ENCODE peak calls at places on chromosomes 1 and 21, in four cellular contexts. One of them, this sample, is unnamed.

GRCh38 chr1:116958110-116958509 is 43.5 kb upstream of the CD101 start:
- DNase-seq in RWPE1: no peak
- DNase-seq in B cell: no peak
- DNase-seq in HCT116: no peak
- DNase-seq in this sample: no peak

GRCh38 chr1:101136739-101137138 is 100.1 kb upstream of the S1PR1 start:
- DNase-seq in RWPE1: no peak
- DNase-seq in B cell: peak; percentile 43
- DNase-seq in HCT116: no peak
- DNase-seq in this sample: peak; percentile 8

GRCh38 chr1:39781349-39781715 is 7.3 kb downstream of the BMP8B start:
- DNase-seq in RWPE1: no peak
- DNase-seq in B cell: no peak
- DNase-seq in HCT116: no peak
- DNase-seq in this sample: no peak

GRCh38 chr1:46202975-46203737 is at the start of gene LURAP1:
- DNase-seq in RWPE1: peak; percentile 54
- DNase-seq in B cell: peak; percentile 64
- DNase-seq in HCT116: no peak
- DNase-seq in this sample: peak; percentile 68

GRCh38 chr1:226551299-226551698 is 2.7 kb downstream of the STUM start:
- DNase-seq in RWPE1: no peak
- DNase-seq in B cell: no peak
- DNase-seq in HCT116: no peak
- DNase-seq in this sample: no peak

GRCh38 chr1:172745014-172745413 is 86.1 kb downstream of the FASLG start:
- DNase-seq in RWPE1: peak; percentile 39
- DNase-seq in B cell: peak; percentile 76
- DNase-seq in HCT116: peak; percentile 71
- DNase-seq in this sample: peak; percentile 68

GRCh38 chr1:223479718-223480425 is 86.7 kb downstream of the CCDC185 start:
- DNase-seq in RWPE1: no peak
- DNase-seq in B cell: no peak
- DNase-seq in HCT116: no peak
- DNase-seq in this sample: no peak

GRCh38 chr1:118154220-118154619 is 30.8 kb downstream of the SPAG17 start:
- DNase-seq in RWPE1: peak; percentile 20
- DNase-seq in B cell: no peak
- DNase-seq in HCT116: no peak
- DNase-seq in this sample: peak; percentile 17

GRCh38 chr1:178609015-178609414 is 96.1 kb downstream of the TEX35 start:
- DNase-seq in RWPE1: peak; percentile 74
- DNase-seq in B cell: no peak
- DNase-seq in HCT116: no peak
- DNase-seq in this sample: no peak

GRCh38 chr1:3657096-3657475 is 4.8 kb downstream of the TP73 start:
- DNase-seq in RWPE1: no peak
- DNase-seq in B cell: no peak
- DNase-seq in HCT116: no peak
- DNase-seq in this sample: no peak

GRCh38 chr21:27269646-27270045 is 302.8 kb upstream of the ADAMTS5 start:
- DNase-seq in RWPE1: peak; percentile 6
- DNase-seq in B cell: no peak
- DNase-seq in HCT116: no peak
- DNase-seq in this sample: no peak

GRCh38 chr1:178284059-178284458 is 190.2 kb downstream of the RASAL2 start:
- DNase-seq in RWPE1: no peak
- DNase-seq in B cell: no peak
- DNase-seq in HCT116: no peak
- DNase-seq in this sample: no peak

GRCh38 chr1:2974701-2975301 is 46.5 kb upstream of the ACTRT2 start:
- DNase-seq in RWPE1: no peak
- DNase-seq in B cell: no peak
- DNase-seq in HCT116: no peak
- DNase-seq in this sample: no peak

GRCh38 chr1:65952692-65953091 is 160.0 kb downstream of the PDE4B start:
- DNase-seq in RWPE1: no peak
- DNase-seq in B cell: no peak
- DNase-seq in HCT116: no peak
- DNase-seq in this sample: no peak

GRCh38 chr1:41102208-41102607 is 80.7 kb upstream of the SLFNL1 start:
- DNase-seq in RWPE1: peak; percentile 22
- DNase-seq in B cell: no peak
- DNase-seq in HCT116: no peak
- DNase-seq in this sample: no peak

DNA sequence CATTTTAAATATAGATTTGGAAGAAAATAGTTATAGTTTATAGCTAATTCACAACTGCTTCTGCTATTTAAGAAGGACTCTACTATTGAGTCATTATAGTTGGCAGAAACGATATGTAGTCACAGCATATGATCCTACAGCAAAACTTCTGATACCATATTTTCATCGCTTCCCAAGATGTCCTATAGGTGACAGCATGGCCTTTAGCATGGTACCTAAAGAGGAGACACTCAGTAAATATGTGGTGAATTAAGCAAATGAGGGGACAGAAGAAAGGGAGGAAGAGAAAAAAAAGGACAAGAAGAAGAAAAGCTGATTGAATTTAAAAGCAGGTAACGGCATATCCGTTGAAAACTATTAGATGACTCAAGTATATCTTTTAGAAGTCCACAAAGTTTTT is 77.2 kb downstream of the PTGER3 start:
- DNase-seq in RWPE1: no peak
- DNase-seq in B cell: no peak
- DNase-seq in HCT116: no peak
- DNase-seq in this sample: no peak
- TF ChIP-seq CTCF in RWPE1: no peak
- TF ChIP-seq CTCF in B cell: no peak
- TF ChIP-seq CTCF in HCT116: no peak
- TF ChIP-seq CTCF in this sample: no peak

GRCh38 chr1:203328714-203329122 is 22.2 kb downstream of the FMOD start:
- DNase-seq in RWPE1: no peak
- DNase-seq in B cell: no peak
- DNase-seq in HCT116: no peak
- DNase-seq in this sample: no peak

GRCh38 chr1:203325004-203325417 is 19.7 kb downstream of the BTG2 start:
- DNase-seq in RWPE1: no peak
- DNase-seq in B cell: peak; percentile 81
- DNase-seq in HCT116: no peak
- DNase-seq in this sample: peak; percentile 84

GRCh38 chr1:203325418-203326091 is 20.2 kb downstream of the BTG2 start:
- DNase-seq in RWPE1: no peak
- DNase-seq in B cell: peak; percentile 78
- DNase-seq in HCT116: no peak
- DNase-seq in this sample: no peak

GRCh38 chr1:203327684-203328457 is 22.6 kb downstream of the BTG2 start:
- DNase-seq in RWPE1: peak; percentile 69
- DNase-seq in B cell: peak; percentile 81
- DNase-seq in HCT116: no peak
- DNase-seq in this sample: peak; percentile 77

DNA sequence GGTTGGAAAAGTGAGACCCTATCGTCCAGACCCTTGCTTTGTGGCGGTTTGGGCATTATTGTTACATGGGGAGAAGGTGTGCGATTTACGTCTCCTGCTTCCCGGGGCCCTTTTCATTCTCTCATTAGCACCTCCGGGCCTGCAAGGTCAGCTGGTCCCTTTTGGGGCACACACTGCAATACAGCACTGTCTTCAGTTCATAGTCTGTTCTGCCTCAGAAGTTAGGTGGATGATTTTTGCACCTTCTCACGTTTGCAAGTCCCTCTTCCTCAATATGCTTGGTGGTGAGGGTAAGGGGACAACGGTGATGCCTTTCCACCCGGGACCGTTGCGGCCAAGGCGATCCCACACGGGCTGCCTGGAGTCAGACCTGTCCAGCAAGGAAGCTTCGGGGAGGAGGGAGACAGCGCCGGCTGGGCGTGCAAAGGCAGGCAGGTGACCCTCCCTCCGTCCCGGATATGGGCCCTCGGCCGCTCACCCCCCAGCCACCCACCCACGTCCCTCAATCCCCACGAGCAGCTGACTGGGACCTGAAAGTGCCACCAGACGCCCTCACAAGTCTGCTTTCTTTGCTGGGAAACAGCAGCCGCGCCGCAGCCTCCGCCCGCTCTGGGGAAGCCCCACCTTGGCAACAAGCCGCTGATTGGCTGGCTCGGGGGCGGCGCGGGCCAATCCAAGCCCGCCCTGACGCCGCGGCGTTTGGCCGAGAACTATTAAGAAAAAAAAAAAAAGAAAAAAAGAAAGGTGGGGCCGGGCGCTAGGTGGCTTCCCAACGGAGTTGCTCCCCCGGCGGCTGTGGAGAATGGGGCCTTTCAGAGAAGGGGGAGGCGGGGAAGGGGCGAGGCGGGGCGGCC is 21.7 kb downstream of the BTG2 start:
- DNase-seq in RWPE1: peak; percentile 99
- DNase-seq in B cell: peak; percentile 95
- DNase-seq in HCT116: peak; percentile 75
- DNase-seq in this sample: peak; percentile 92
- TF ChIP-seq CTCF in RWPE1: no peak
- TF ChIP-seq CTCF in B cell: no peak
- TF ChIP-seq CTCF in HCT116: no peak
- TF ChIP-seq CTCF in this sample: no peak

GRCh38 chr21:44872568-44873355 is 728 bp downstream of the PTTG1IP start:
- DNase-seq in RWPE1: no peak
- DNase-seq in B cell: peak; percentile 44
- DNase-seq in HCT116: no peak
- DNase-seq in this sample: peak; percentile 50

GRCh38 chr21:44870748-44871495 is 2.6 kb downstream of the PTTG1IP start:
- DNase-seq in RWPE1: no peak
- DNase-seq in B cell: no peak
- DNase-seq in HCT116: peak; percentile 21
- DNase-seq in this sample: no peak

GRCh38 chr21:44873356-44874239 is at the start of gene PTTG1IP:
- DNase-seq in RWPE1: peak; percentile 100
- DNase-seq in B cell: peak; percentile 100
- DNase-seq in HCT116: peak; percentile 86
- DNase-seq in this sample: peak; percentile 100

GRCh38 chr21:44871576-44872265 is 1.8 kb downstream of the PTTG1IP start:
- DNase-seq in RWPE1: peak; percentile 86
- DNase-seq in B cell: no peak
- DNase-seq in HCT116: no peak
- DNase-seq in this sample: no peak

DNA sequence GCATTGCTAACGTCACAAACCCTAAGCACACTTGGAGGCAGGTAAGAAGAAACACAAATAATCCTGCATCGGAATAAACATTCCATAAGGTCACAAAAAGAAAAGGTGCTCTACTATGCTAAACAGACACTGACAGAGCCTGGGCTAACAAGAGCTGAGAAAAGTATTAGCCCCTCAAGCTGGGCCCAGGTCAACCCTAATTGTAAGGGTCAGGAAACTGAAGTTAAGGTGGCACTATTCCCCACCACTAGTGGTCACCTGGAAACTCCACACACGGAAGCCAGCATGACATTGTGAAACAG is 1.3 kb downstream of the PTTG1IP start:
- DNase-seq in RWPE1: no peak
- DNase-seq in B cell: no peak
- DNase-seq in HCT116: no peak
- DNase-seq in this sample: no peak
- TF ChIP-seq CTCF in RWPE1: no peak
- TF ChIP-seq CTCF in B cell: no peak
- TF ChIP-seq CTCF in HCT116: no peak
- TF ChIP-seq CTCF in this sample: peak; percentile 6

DNA sequence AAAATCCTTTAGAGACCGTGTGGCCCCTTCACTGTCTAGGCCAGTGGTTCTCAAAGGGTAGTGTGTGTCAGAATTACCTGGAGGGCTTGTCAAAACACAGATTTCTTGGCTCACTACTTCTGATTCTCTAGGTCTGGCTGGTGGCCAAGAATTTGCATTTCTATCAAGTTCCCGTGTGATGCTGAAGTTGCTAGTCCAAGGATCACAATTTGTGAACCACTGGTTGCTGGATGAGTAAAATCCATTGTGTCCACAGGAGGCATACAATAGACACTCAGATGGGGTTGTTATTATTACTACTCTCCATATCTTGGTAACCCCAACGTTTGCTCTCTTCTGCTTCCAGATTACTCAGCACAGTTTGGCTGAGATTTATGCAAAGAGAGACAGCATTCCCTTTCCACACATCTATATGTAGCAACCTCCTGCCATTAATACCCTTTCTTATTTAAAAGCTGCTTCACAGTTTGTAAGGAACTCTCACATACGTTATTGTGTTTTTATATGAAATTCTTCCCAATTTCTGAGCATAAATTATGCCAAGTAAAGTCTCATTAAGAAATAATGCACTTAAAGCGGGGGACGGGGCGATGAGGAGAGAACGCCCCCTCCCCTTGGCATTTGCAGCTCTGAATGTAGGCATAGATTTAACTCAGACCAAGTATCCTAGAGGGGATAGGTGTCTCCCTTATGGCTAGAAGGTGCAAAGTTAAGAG is 720 bp upstream of the TMCC2 start:
- DNase-seq in RWPE1: peak; percentile 76
- DNase-seq in B cell: no peak
- DNase-seq in HCT116: peak; percentile 10
- DNase-seq in this sample: no peak
- TF ChIP-seq CTCF in RWPE1: no peak
- TF ChIP-seq CTCF in B cell: peak; percentile 3
- TF ChIP-seq CTCF in HCT116: no peak
- TF ChIP-seq CTCF in this sample: no peak

GRCh38 chr1:153958961-153959260 is 499 bp upstream of the CRTC2 start:
- DNase-seq in RWPE1: no peak
- DNase-seq in B cell: no peak
- DNase-seq in HCT116: no peak
- DNase-seq in this sample: no peak

GRCh38 chr1:153959454-153959853 is 1.0 kb upstream of the CRTC2 start:
- DNase-seq in RWPE1: no peak
- DNase-seq in B cell: no peak
- DNase-seq in HCT116: no peak
- DNase-seq in this sample: no peak

GRCh38 chr1:153961421-153961820 is 1.9 kb downstream of the SLC39A1 start:
- DNase-seq in RWPE1: no peak
- DNase-seq in B cell: no peak
- DNase-seq in HCT116: no peak
- DNase-seq in this sample: no peak

GRCh38 chr1:153958111-153958960 is at the start of gene CRTC2:
- DNase-seq in RWPE1: peak; percentile 97
- DNase-seq in B cell: peak; percentile 96
- DNase-seq in HCT116: peak; percentile 95
- DNase-seq in this sample: peak; percentile 98

DNA sequence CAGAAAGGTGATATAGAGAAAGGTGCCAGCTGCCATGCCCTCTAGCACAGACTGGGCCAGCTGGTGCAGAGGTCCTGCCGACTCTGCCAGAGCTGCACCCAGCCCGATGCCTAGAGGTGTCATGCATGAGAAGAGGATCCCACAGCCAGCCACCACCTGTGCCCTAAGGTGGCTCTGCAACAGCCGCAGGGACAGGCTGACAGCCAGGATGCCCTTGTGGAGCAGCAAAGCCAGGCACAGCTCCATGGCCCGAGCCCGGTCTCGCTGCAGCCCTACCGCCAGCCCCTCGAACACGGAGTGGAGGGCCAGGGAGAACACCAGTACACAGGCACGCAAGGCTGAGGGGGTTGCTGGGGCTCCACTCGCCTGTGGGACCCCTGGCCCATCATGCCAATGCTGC is 1.8 kb upstream of the CRTC2 start:
- DNase-seq in RWPE1: no peak
- DNase-seq in B cell: no peak
- DNase-seq in HCT116: no peak
- DNase-seq in this sample: no peak
- TF ChIP-seq CTCF in RWPE1: no peak
- TF ChIP-seq CTCF in B cell: no peak
- TF ChIP-seq CTCF in HCT116: no peak
- TF ChIP-seq CTCF in this sample: no peak

GRCh38 chr1:79304131-79304530 is 297.6 kb upstream of the ADGRL4 start:
- DNase-seq in RWPE1: no peak
- DNase-seq in B cell: no peak
- DNase-seq in HCT116: no peak
- DNase-seq in this sample: no peak
- TF ChIP-seq CTCF in RWPE1: no peak
- TF ChIP-seq CTCF in B cell: no peak
- TF ChIP-seq CTCF in HCT116: no peak
- TF ChIP-seq CTCF in this sample: no peak